ENCODE peak calls at places on chromosomes 1 and 21, in eight cellular contexts. L is CD8-positive, alpha-beta memory T cell; X is GM12878; C is aorta; B is psoas muscle; Y is DND-41; I is body of pancreas; O is uterus. W is an unnamed sample.
A peak's percentile ranks its signal among the peaks of the same experiment; 100 is the strongest.

GRCh38 chr1:187665513-187665912 is 836.8 kb downstream of the PLA2G4A start:
- DNase-seq in C (no peak), L (no peak), Y (no peak), I (no peak), B (no peak), X (no peak), O (no peak), W (no peak)

GRCh38 chr21:33261635-33262034 is 4.5 kb upstream of the IL10RB start:
- DNase-seq in Y (peak; percentile 80), C (no peak), I (no peak), X (no peak), O (no peak), L (no peak), B (no peak), W (no peak)

GRCh38 chr1:201383647-201384405 is 6.3 kb upstream of the TNNT2 start:
- DNase-seq in C (no peak), Y (no peak), L (no peak), X (no peak), I (no peak), O (no peak), B (peak; percentile 61), W (no peak)

GRCh38 chr1:88650676-88651418 is 33.2 kb upstream of the PKN2 start:
- DNase-seq in X (no peak), C (no peak), L (no peak), B (no peak), Y (no peak), I (no peak), O (no peak), W (no peak)

GRCh38 chr1:173280899-173281660 is 73.9 kb upstream of the TNFSF4 start:
- DNase-seq in L (no peak), C (no peak), B (no peak), Y (no peak), O (no peak), X (no peak), I (no peak), W (no peak)

GRCh38 chr1:4613606-4614370 is 40.6 kb upstream of the AJAP1 start:
- DNase-seq in Y (no peak), O (no peak), B (no peak), I (no peak), X (no peak), C (peak; percentile 60), L (no peak), W (no peak)

GRCh38 chr1:181626252-181626938 is 143.1 kb downstream of the CACNA1E start:
- DNase-seq in L (no peak), I (no peak), Y (no peak), C (no peak), B (no peak), O (no peak), X (no peak), W (no peak)

GRCh38 chr1:228734881-228735801 is at the start of gene RHOU:
- DNase-seq in X (no peak), B (peak; percentile 80), C (peak; percentile 94), L (peak; percentile 58), Y (peak; percentile 57), I (peak; percentile 83), O (peak; percentile 82), W (peak; percentile 93)

GRCh38 chr1:180213401-180214177 is 16.5 kb upstream of the LHX4 start:
- DNase-seq in I (no peak), Y (peak; percentile 83), C (no peak), X (peak; percentile 20), L (peak; percentile 53), O (no peak), B (no peak), W (peak; percentile 72)

GRCh38 chr1:44532567-44532944 is 127.5 kb downstream of the RNF220 start:
- DNase-seq in B (no peak), O (no peak), I (no peak), X (no peak), Y (no peak), C (no peak), L (no peak), W (no peak)

GRCh38 chr1:238789916-238790667 is 596.3 kb upstream of the CHRM3 start:
- DNase-seq in X (no peak), B (no peak), I (no peak), C (no peak), O (no peak), Y (no peak), L (no peak), W (no peak)

GRCh38 chr1:76465030-76465429 is 390.5 kb downstream of the ST6GALNAC3 start:
- DNase-seq in X (no peak), O (no peak), C (no peak), Y (no peak), L (no peak), B (no peak), I (no peak), W (no peak)

GRCh38 chr1:112393634-112393976 is 2.4 kb upstream of the CTTNBP2NL start:
- DNase-seq in X (no peak), C (no peak), Y (no peak), B (peak; percentile 15), L (no peak), O (peak; percentile 31), I (no peak), W (no peak)

GRCh38 chr21:14306143-14306907 is 76.6 kb downstream of the HSPA13 start:
- DNase-seq in C (no peak), B (no peak), Y (no peak), I (no peak), O (no peak), X (no peak), L (no peak), W (no peak)

GRCh38 chr1:1069711-1070676 is 4.1 kb downstream of the RNF223 start:
- DNase-seq in X (no peak), O (no peak), Y (no peak), I (peak; percentile 27), C (no peak), L (no peak), B (no peak), W (peak; percentile 89)

GRCh38 chr1:208909011-208909410 is 664.8 kb upstream of the PLXNA2 start:
- DNase-seq in C (no peak), Y (no peak), B (no peak), I (no peak), X (no peak), O (no peak), L (no peak), W (no peak)

GRCh38 chr1:179129702-179130473 is 48.0 kb downstream of the TOR3A start:
- DNase-seq in X (peak; percentile 59), L (no peak), C (no peak), Y (peak; percentile 44), B (no peak), O (no peak), I (no peak), W (no peak)

GRCh38 chr1:184621262-184621661 is 133.4 kb downstream of the EDEM3 start:
- DNase-seq in O (no peak), C (no peak), I (no peak), X (no peak), L (no peak), B (no peak), Y (no peak), W (no peak)

GRCh38 chr1:184624626-184625025 is 130.0 kb downstream of the EDEM3 start:
- DNase-seq in Y (no peak), C (no peak), B (no peak), I (no peak), L (no peak), X (no peak), O (no peak), W (no peak)

GRCh38 chr1:184622136-184622823 is 132.4 kb downstream of the EDEM3 start:
- DNase-seq in X (no peak), B (peak; percentile 71), C (peak; percentile 84), I (no peak), O (peak; percentile 90), Y (no peak), L (no peak), W (no peak)

GRCh38 chr1:184624051-184624450 is 130.6 kb downstream of the EDEM3 start:
- DNase-seq in I (no peak), Y (no peak), X (no peak), C (no peak), O (no peak), B (no peak), L (no peak), W (no peak)

GRCh38 chr1:184623404-184623803 is 131.3 kb downstream of the EDEM3 start:
- DNase-seq in B (no peak), O (no peak), X (no peak), I (no peak), L (no peak), Y (no peak), C (no peak), W (no peak)
- H3K4me1 ChIP-seq in B (peaks cover 74% of the 10 kb centered on the region), O (peaks cover 13% of the 10 kb centered on the region), X (no peaks in the 10 kb centered on the region), I (no peaks in the 10 kb centered on the region), L (no peaks in the 10 kb centered on the region), Y (no peaks in the 10 kb centered on the region), C (no peaks in the 10 kb centered on the region), W (peaks cover 17% of the 10 kb centered on the region)

DNA sequence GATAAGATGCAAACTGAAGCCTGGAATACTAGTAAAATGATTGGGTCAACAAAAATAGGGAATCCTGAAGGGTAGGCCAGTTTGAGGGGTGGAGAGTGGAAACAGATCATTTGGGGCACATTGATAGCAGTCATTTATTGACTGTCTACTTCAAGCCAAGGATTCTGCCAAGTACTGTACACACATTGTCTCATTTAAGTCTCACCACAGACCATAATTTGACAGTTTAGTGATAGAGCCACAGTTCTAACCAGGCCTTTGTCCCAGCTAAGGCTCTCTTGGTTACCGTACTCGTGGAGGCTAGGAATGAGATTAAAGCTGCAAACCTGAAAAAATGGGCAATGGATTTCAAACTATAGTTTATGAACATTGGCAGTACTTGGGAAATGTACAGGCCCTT is 11.2 kb downstream of the RBM15 start:
- DNase-seq in Y (no peak), X (no peak), O (no peak), C (no peak), L (no peak), B (no peak), I (no peak), W (no peak)
- H3K4me1 ChIP-seq in Y (peaks cover 73% of the 10 kb centered on the region), X (peaks cover 10% of the 10 kb centered on the region), O (peaks cover 9% of the 10 kb centered on the region), C (peaks cover 11% of the 10 kb centered on the region), L (peaks cover 41% of the 10 kb centered on the region), B (peaks cover 60% of the 10 kb centered on the region), I (peaks cover 48% of the 10 kb centered on the region), W (peaks cover 71% of the 10 kb centered on the region)

GRCh38 chr1:100459815-100460114 is 78.2 kb upstream of the GPR88 start:
- DNase-seq in B (no peak), Y (no peak), I (no peak), C (no peak), L (no peak), X (no peak), O (no peak), W (no peak)

GRCh38 chr1:100455478-100456072 is 82.4 kb upstream of the GPR88 start:
- DNase-seq in B (no peak), O (no peak), L (no peak), X (no peak), C (no peak), I (no peak), Y (no peak), W (no peak)

GRCh38 chr1:100456880-100457279 is 81.1 kb upstream of the GPR88 start:
- DNase-seq in C (no peak), Y (no peak), L (no peak), I (no peak), X (no peak), B (no peak), O (no peak), W (no peak)

GRCh38 chr1:100458925-100459814 is 78.8 kb upstream of the GPR88 start:
- DNase-seq in C (peak; percentile 87), B (peak; percentile 68), O (peak; percentile 77), L (peak; percentile 54), X (peak; percentile 55), Y (peak; percentile 58), I (peak; percentile 71), W (peak; percentile 86)

GRCh38 chr1:100457683-100458082 is 80.3 kb upstream of the GPR88 start:
- DNase-seq in Y (no peak), L (no peak), C (no peak), B (no peak), I (no peak), O (no peak), X (no peak), W (no peak)
- H3K4me1 ChIP-seq in Y (no peaks in the 10 kb centered on the region), L (peaks cover 40% of the 10 kb centered on the region), C (no peaks in the 10 kb centered on the region), B (peaks cover 8% of the 10 kb centered on the region), I (peaks cover 6% of the 10 kb centered on the region), O (no peaks in the 10 kb centered on the region), X (no peaks in the 10 kb centered on the region), W (peaks cover 25% of the 10 kb centered on the region)

GRCh38 chr1:231407049-231407448 is 15.0 kb downstream of the EGLN1 start:
- DNase-seq in L (no peak), B (no peak), I (no peak), O (no peak), Y (no peak), C (no peak), X (no peak), W (no peak)
- H3K4me1 ChIP-seq in L (peaks cover 26% of the 10 kb centered on the region), B (peaks cover 73% of the 10 kb centered on the region), I (peaks cover 58% of the 10 kb centered on the region), O (no peaks in the 10 kb centered on the region), Y (peaks cover 4% of the 10 kb centered on the region), C (peaks cover 5% of the 10 kb centered on the region), X (peaks cover 5% of the 10 kb centered on the region), W (peaks cover 15% of the 10 kb centered on the region)